ENCODE peak calls at places on chromosomes 2 and 18, in five cellular contexts. E, N, U, G and X are unnamed samples. For H3K4me1, the result is how much of the 10 kb centered on the place peaks cover.

GRCh38 chr2:110858135-110858737 is 125.9 kb downstream of the ACOXL start:
- DNase-seq in E (no peak), U (peak), N (peak), G (no peak), X (no peak)

GRCh38 chr2:105487142-105488069 is 88.6 kb upstream of the FHL2 start:
- DNase-seq in N (no peak), E (no peak), U (no peak), G (peak), X (no peak)

GRCh38 chr2:156896294-156896693 is 361.2 kb upstream of the GALNT5 start:
- DNase-seq in G (no peak), N (peak), E (no peak), U (no peak), X (no peak)

GRCh38 chr18:22170421-22171262 is 1.3 kb downstream of the GATA6 start:
- DNase-seq in U (peak), E (peak), N (no peak), G (peak), X (peak)

GRCh38 chr18:49728542-49728941 is 84.8 kb downstream of the ACAA2 start:
- DNase-seq in N (no peak), U (peak), G (no peak), E (no peak), X (no peak)

GRCh38 chr2:237591021-237591370 is 462 bp upstream of the RAB17 start:
- DNase-seq in U (peak), E (peak), G (peak), N (no peak), X (peak)

GRCh38 chr18:55706893-55707292 is 118.9 kb upstream of the TCF4 start:
- DNase-seq in N (no peak), U (no peak), G (no peak), E (no peak), X (no peak)

GRCh38 chr18:1047406-1047805 is 142.7 kb downstream of the ADCYAP1 start:
- DNase-seq in N (no peak), U (no peak), G (no peak), E (no peak), X (no peak)

GRCh38 chr2:29808321-29808720 is 113.1 kb downstream of the ALK start:
- DNase-seq in N (no peak), G (no peak), U (no peak), E (no peak), X (no peak)

GRCh38 chr18:12751503-12751884 is 48.7 kb downstream of the PSMG2 start:
- DNase-seq in E (no peak), U (no peak), G (no peak), N (no peak), X (no peak)

GRCh38 chr2:216015722-216016464 is 2.5 kb upstream of the MREG start:
- DNase-seq in N (peak), U (peak), E (no peak), G (no peak), X (no peak)

GRCh38 chr18:79395761-79396404 is at the start of gene NFATC1:
- DNase-seq in N (no peak), G (peak), U (peak), E (peak), X (peak)

GRCh38 chr2:207032490-207032889 is 93.2 kb downstream of the CPO start:
- DNase-seq in E (no peak), U (no peak), N (no peak), G (no peak), X (no peak)

GRCh38 chr18:79766308-79766707 is 31.4 kb upstream of the KCNG2 start:
- DNase-seq in N (no peak), G (peak), U (no peak), E (no peak), X (no peak)

GRCh38 chr2:154466226-154466625 is 232.3 kb upstream of the KCNJ3 start:
- DNase-seq in G (no peak), E (no peak), U (no peak), N (no peak), X (no peak)

GRCh38 chr2:223100061-223100511 is 48.1 kb downstream of the KCNE4 start:
- DNase-seq in G (no peak), E (peak), U (peak), N (no peak), X (no peak)

GRCh38 chr2:129050116-129050515 is 731.4 kb upstream of the HS6ST1 start:
- DNase-seq in G (no peak), U (no peak), N (no peak), E (no peak), X (no peak)

GRCh38 chr2:20496942-20497341 is 50.1 kb downstream of the RHOB start:
- DNase-seq in U (no peak), E (no peak), N (no peak), G (no peak), X (no peak)

GRCh38 chr18:39053569-39053968 is 1488.0 kb upstream of the CELF4 start:
- DNase-seq in U (no peak), G (no peak), E (no peak), N (no peak), X (no peak)

GRCh38 chr2:88517759-88518201 is 65.3 kb upstream of the FOXI3 start:
- DNase-seq in G (no peak), E (no peak), U (no peak), N (no peak), X (no peak)

GRCh38 chr2:64645014-64645418 is 8.7 kb downstream of the SERTAD2 start:
- DNase-seq in N (no peak), E (no peak), U (peak), G (peak), X (peak)

GRCh38 chr2:238404406-238405216 is 22.1 kb upstream of the ASB1 start:
- DNase-seq in U (no peak), G (no peak), N (no peak), E (no peak), X (no peak)

GRCh38 chr2:134257965-134258683 is 4.3 kb downstream of the MGAT5 start:
- DNase-seq in U (no peak), E (no peak), N (no peak), G (no peak), X (no peak)

GRCh38 chr2:139122711-139123158 is 342.5 kb upstream of the NXPH2 start:
- DNase-seq in U (no peak), G (no peak), N (no peak), E (no peak), X (no peak)

GRCh38 chr2:98903767-98904485 is 32.1 kb downstream of the CRACDL start:
- DNase-seq in E (peak), U (no peak), G (no peak), N (no peak), X (no peak)

GRCh38 chr2:206556357-206556949 is 85.8 kb upstream of the FAM237A start:
- DNase-seq in N (no peak), G (no peak), U (no peak), E (no peak), X (no peak)

GRCh38 chr2:54321062-54321461 is 65.0 kb upstream of the TSPYL6 start:
- DNase-seq in U (no peak), G (no peak), N (no peak), E (no peak), X (no peak)

GRCh38 chr2:25380586-25381360 is 39.0 kb upstream of the DNMT3A start:
- DNase-seq in N (no peak), G (peak), U (peak), E (no peak), X (no peak)

GRCh38 chr2:237731663-237732062 is 66.9 kb upstream of the RBM44 start:
- DNase-seq in E (no peak), U (no peak), N (no peak), G (no peak), X (no peak)

GRCh38 chr2:106885981-106886915 is at the start of gene ST6GAL2:
- DNase-seq in G (peak), N (no peak), E (no peak), U (no peak), X (no peak)

GRCh38 chr2:240968731-240969624 is 29.4 kb upstream of the SNED1 start:
- DNase-seq in N (no peak), G (peak), U (no peak), E (no peak), X (no peak)

GRCh38 chr2:164430166-164430783 is 191.0 kb downstream of the GRB14 start:
- DNase-seq in G (no peak), U (no peak), E (no peak), N (no peak), X (no peak)

GRCh38 chr18:25798026-25798537 is 292.3 kb downstream of the SS18 start:
- DNase-seq in E (no peak), N (no peak), U (no peak), G (no peak), X (no peak)

GRCh38 chr2:174022431-174022830 is 57.3 kb upstream of the SP3 start:
- DNase-seq in G (no peak), N (no peak), E (no peak), U (no peak), X (no peak)

GRCh38 chr2:209661286-209661685 is 110.3 kb upstream of the UNC80 start:
- DNase-seq in G (no peak), N (no peak), E (no peak), U (no peak), X (no peak)

GRCh38 chr2:45837812-45838341 is 186.4 kb downstream of the PRKCE start:
- DNase-seq in G (no peak), E (no peak), N (no peak), U (no peak), X (no peak)
- TF ChIP-seq POLR2A in G (no peak), E (no peak), N (no peak), U (no peak), X (no peak)

GRCh38 chr2:23285076-23285795 is 99.7 kb upstream of the KLHL29 start:
- DNase-seq in U (no peak), E (no peak), N (no peak), G (no peak), X (no peak)

GRCh38 chr2:23286765-23287155 is 98.2 kb upstream of the KLHL29 start:
- DNase-seq in E (peak), U (peak), G (peak), N (no peak), X (no peak)

GRCh38 chr2:23286031-23286764 is 98.8 kb upstream of the KLHL29 start:
- DNase-seq in E (no peak), N (no peak), U (no peak), G (no peak), X (no peak)

GRCh38 chr2:23289671-23290070 is 95.3 kb upstream of the KLHL29 start:
- DNase-seq in U (no peak), E (no peak), N (no peak), G (no peak), X (no peak)

DNA sequence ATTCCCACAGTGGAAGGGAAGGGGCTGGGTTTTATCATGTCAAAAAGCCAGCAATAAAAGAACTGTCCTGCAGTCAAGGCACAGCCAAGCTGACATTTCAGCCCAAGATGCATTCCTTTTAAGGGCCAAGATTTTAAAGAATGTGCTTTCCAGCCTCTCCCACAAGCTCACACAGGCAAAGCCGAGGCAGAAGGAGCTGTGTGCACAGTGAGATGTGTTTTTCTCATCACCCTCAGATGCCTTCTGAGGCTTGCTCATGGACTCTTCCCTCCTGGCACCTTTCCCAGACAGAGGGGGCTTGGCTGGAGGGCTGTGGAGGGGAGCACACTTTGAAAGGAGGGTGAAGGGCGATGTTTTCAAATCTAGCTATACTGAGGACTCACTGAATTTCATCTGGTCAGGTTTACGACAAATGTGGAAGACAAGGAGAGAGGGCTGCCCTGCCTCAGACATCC is 97.7 kb upstream of the KLHL29 start:
- DNase-seq in G (no peak), N (no peak), U (no peak), E (peak), X (peak)
- TF ChIP-seq POLR2AphosphoS5 in G (no peak), N (no peak), U (peak), E (no peak), X (peak)

GRCh38 chr2:150528861-150529801 is 41.7 kb upstream of the RND3 start:
- DNase-seq in N (peak), G (no peak), E (no peak), U (no peak), X (no peak)
- H3K4me1 ChIP-seq in N (under half), G (under half), E (under half), U (under half), X (under half)

GRCh38 chr2:60710707-60711106 is 45.4 kb upstream of the PAPOLG start:
- DNase-seq in N (no peak), U (peak), G (no peak), E (no peak), X (no peak)
- TF ChIP-seq POLR2A in N (no peak), U (peak), G (no peak), E (no peak), X (no peak)

GRCh38 chr18:75247041-75247551 is 36.5 kb downstream of the TSHZ1 start:
- DNase-seq in G (peak), E (no peak), N (no peak), U (no peak), X (no peak)

GRCh38 chr18:75241705-75242104 is 31.1 kb downstream of the TSHZ1 start:
- DNase-seq in E (no peak), N (no peak), G (no peak), U (no peak), X (no peak)

GRCh38 chr18:75247601-75248421 is 37.2 kb downstream of the TSHZ1 start:
- DNase-seq in E (no peak), G (no peak), U (no peak), N (no peak), X (no peak)

GRCh38 chr18:75244336-75244735 is 33.7 kb downstream of the TSHZ1 start:
- DNase-seq in G (peak), E (no peak), U (no peak), N (no peak), X (peak)

DNA sequence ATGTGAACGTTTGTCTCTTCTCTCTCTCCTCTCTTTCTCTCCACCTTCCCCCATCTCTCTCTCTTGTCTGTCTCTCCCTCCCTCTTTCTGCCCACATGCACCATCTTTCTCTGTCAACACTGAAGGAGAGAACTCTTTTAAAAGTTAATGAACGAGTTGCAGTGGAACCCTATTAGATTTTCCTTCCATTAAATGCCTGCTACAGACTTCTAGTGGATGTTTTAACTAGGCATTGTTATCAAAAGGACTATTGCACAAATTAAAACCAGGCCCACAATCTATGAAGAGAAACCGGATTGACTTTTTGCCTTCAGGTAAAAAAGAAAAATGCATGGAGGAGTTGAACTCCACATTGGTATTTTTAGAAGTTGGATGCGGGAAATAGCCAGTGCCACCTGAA is 34.3 kb downstream of the TSHZ1 start:
- DNase-seq in U (no peak), G (no peak), N (no peak), E (no peak), X (no peak)
- TF ChIP-seq POLR2AphosphoS5 in U (no peak), G (no peak), N (no peak), E (no peak), X (no peak)

GRCh38 chr2:84927275-84927627 is 21.8 kb downstream of the TMSB10 start:
- DNase-seq in E (no peak), N (no peak), G (no peak), U (no peak), X (no peak)
- H3K4me1 ChIP-seq in E (under half), N (under half), G (under half), U (under half), X (under half)

GRCh38 chr2:8122506-8122898 is 559.4 kb upstream of the ID2 start:
- DNase-seq in N (no peak), U (no peak), E (no peak), G (no peak), X (no peak)

GRCh38 chr2:8121826-8122505 is 559.9 kb upstream of the ID2 start:
- DNase-seq in U (no peak), N (no peak), G (no peak), E (no peak), X (no peak)

GRCh38 chr2:8126783-8127182 is 555.1 kb upstream of the ID2 start:
- DNase-seq in G (no peak), U (no peak), N (no peak), E (no peak), X (no peak)

GRCh38 chr2:8123464-8123863 is 558.4 kb upstream of the ID2 start:
- DNase-seq in G (no peak), U (no peak), E (no peak), N (no peak), X (no peak)

GRCh38 chr2:8125741-8126691 is 555.8 kb upstream of the ID2 start:
- DNase-seq in E (no peak), N (no peak), G (peak), U (no peak), X (no peak)
- TF ChIP-seq POLR2A in E (no peak), N (no peak), G (no peak), U (no peak), X (no peak)

GRCh38 chr2:11344956-11345671 is 678 bp upstream of the ROCK2 start:
- DNase-seq in E (peak), G (no peak), U (peak), N (no peak), X (peak)
- TF ChIP-seq POLR2AphosphoS5 in E (peak), G (peak), U (peak), N (no peak), X (peak)

DNA sequence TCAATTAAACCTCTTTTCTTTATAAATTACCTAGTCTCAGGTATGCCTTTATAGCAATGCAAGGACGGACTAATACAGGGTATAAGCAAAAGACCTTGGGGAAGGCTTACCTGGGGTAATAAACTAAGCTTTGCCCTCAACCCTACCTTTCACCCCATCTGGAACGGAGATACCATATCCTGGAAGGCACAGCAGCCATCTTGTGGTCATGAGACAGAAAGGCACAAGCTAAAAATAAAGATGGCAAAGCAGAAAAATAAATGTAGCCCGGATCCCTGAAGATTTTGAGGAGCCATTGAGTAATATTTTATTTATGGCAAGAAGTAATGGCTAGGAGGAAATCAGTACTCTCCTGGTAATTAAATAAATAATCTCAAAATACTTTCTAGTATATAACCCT is 198.5 kb downstream of the SPP2 start:
- DNase-seq in E (no peak), N (no peak), G (no peak), U (no peak), X (no peak)
- H3K4me1 ChIP-seq in E (under half), N (under half), G (under half), U (under half), X (under half)